ENCODE peak calls at places on chromosomes 2 and 18, in nine cellular contexts. E is effector memory CD8-positive, alpha-beta T cell; R is stimulated activated CD4-positive, alpha-beta T cell treated with anti-CD3 and anti-CD28 coated beads, Interleukin-4, amount 100 ng/mL, for 1 hour; B is stomach; I is amniotic epithelial cell; L is endothelial cell of umbilical vein; O is left ventricle myocardium inferior; Y is fibroblast of the aortic adventitia; C is LHCN-M2. T is an unnamed sample.

GRCh38 chr2:46145017-46145416 is 152.2 kb upstream of the EPAS1 start:
- DNase-seq in E (no peak), R (no peak), B (no peak), I (no peak), L (no peak), O (no peak), Y (no peak), C (no peak), T (no peak)

GRCh38 chr18:40813116-40813515 is 1141.9 kb upstream of the PIK3C3 start:
- DNase-seq in E (no peak), R (no peak), B (no peak), I (no peak), L (no peak), O (no peak), Y (no peak), C (no peak), T (no peak)

GRCh38 chr2:60119778-60120177 is 433.7 kb downstream of the BCL11A start:
- DNase-seq in E (no peak), R (no peak), B (no peak), I (no peak), L (no peak), O (no peak), Y (no peak), C (no peak), T (no peak)

GRCh38 chr18:67705748-67706147 is 189.2 kb upstream of the DSEL start:
- DNase-seq in E (no peak), R (no peak), B (no peak), I (peak; percentile 31), L (no peak), O (no peak), Y (no peak), C (peak; percentile 7), T (no peak)

GRCh38 chr2:233813236-233814062 is 35.3 kb downstream of the MROH2A start:
- DNase-seq in E (no peak), R (no peak), B (peak; percentile 17), I (no peak), L (no peak), O (no peak), Y (peak; percentile 8), C (no peak), T (no peak)

GRCh38 chr2:144834954-144835633 is 315.2 kb upstream of the ZEB2 start:
- DNase-seq in E (no peak), R (no peak), B (no peak), I (peak; percentile 80), L (peak; percentile 40), O (peak; percentile 23), Y (peak; percentile 59), C (peak; percentile 63), T (no peak)

GRCh38 chr2:55776479-55776878 is 82.8 kb upstream of the PNPT1 start:
- DNase-seq in E (no peak), R (no peak), B (no peak), I (peak; percentile 53), L (no peak), O (no peak), Y (no peak), C (no peak), T (no peak)

GRCh38 chr2:174051741-174052638 is 86.8 kb upstream of the SP3 start:
- DNase-seq in E (no peak), R (no peak), B (peak; percentile 57), I (peak; percentile 81), L (no peak), O (no peak), Y (peak; percentile 84), C (peak; percentile 71), T (no peak)

GRCh38 chr2:236932711-236933300 is 152.9 kb upstream of the COPS8 start:
- DNase-seq in E (no peak), R (no peak), B (no peak), I (no peak), L (no peak), O (no peak), Y (no peak), C (no peak), T (no peak)

GRCh38 chr18:34311468-34311867 is 86.8 kb upstream of the NOL4 start:
- DNase-seq in E (no peak), R (no peak), B (no peak), I (no peak), L (no peak), O (no peak), Y (no peak), C (no peak), T (no peak)

GRCh38 chr2:11592671-11593574 is 59.1 kb downstream of the GREB1 start:
- DNase-seq in E (no peak), R (no peak), B (no peak), I (no peak), L (no peak), O (no peak), Y (no peak), C (no peak), T (no peak)

GRCh38 chr2:189613077-189613636 is 32.6 kb upstream of the SLC40A1 start:
- DNase-seq in E (no peak), R (no peak), B (no peak), I (peak; percentile 100), L (peak; percentile 98), O (no peak), Y (peak; percentile 98), C (peak; percentile 92), T (no peak)

GRCh38 chr18:78666666-78667335 is 312.8 kb upstream of the SALL3 start:
- DNase-seq in E (no peak), R (no peak), B (no peak), I (no peak), L (no peak), O (no peak), Y (no peak), C (no peak), T (no peak)

GRCh38 chr2:29293830-29294438 is 178.7 kb downstream of the CLIP4 start:
- DNase-seq in E (peak; percentile 11), R (no peak), B (no peak), I (peak; percentile 31), L (peak; percentile 23), O (no peak), Y (peak; percentile 39), C (peak; percentile 20), T (no peak)

GRCh38 chr2:217553689-217554088 is 449.1 kb downstream of the TNS1 start:
- DNase-seq in E (no peak), R (no peak), B (no peak), I (no peak), L (no peak), O (no peak), Y (no peak), C (peak; percentile 16), T (no peak)

GRCh38 chr18:11981633-11982366 is 493 bp downstream of the IMPA2 start:
- DNase-seq in E (peak; percentile 19), R (peak; percentile 15), B (peak; percentile 55), I (no peak), L (peak; percentile 19), O (peak; percentile 44), Y (peak; percentile 14), C (peak; percentile 29), T (peak; percentile 52)

GRCh38 chr2:40436093-40436475 is 15.8 kb downstream of the SLC8A1 start:
- DNase-seq in E (no peak), R (no peak), B (no peak), I (no peak), L (no peak), O (no peak), Y (no peak), C (peak; percentile 47), T (no peak)

GRCh38 chr18:63878982-63879381 is 8.5 kb upstream of the SERPINB2 start:
- DNase-seq in E (no peak), R (no peak), B (no peak), I (peak; percentile 54), L (no peak), O (no peak), Y (peak; percentile 55), C (no peak), T (no peak)

GRCh38 chr18:54612237-54612636 is 21.2 kb downstream of the DYNAP start:
- DNase-seq in E (no peak), R (no peak), B (no peak), I (no peak), L (no peak), O (no peak), Y (no peak), C (no peak), T (no peak)

GRCh38 chr18:48798334-48799197 is 152.2 kb downstream of the SMAD7 start:
- DNase-seq in E (no peak), R (no peak), B (peak; percentile 13), I (no peak), L (no peak), O (peak; percentile 55), Y (no peak), C (no peak), T (no peak)

GRCh38 chr2:202750778-202751427 is 116.1 kb downstream of the FAM117B start:
- DNase-seq in E (no peak), R (no peak), B (no peak), I (no peak), L (peak; percentile 24), O (no peak), Y (no peak), C (no peak), T (no peak)

T was measured in NCI-H774.